ENCODE peak calls at places on chromosome 3, in seven cellular contexts. One of them, this sample, is unnamed.

GRCh38 chr3:18112976-18113766 is 312.0 kb downstream of the SATB1 start:
- DNase-seq in CD8-positive, alpha-beta T cell: no peak
- DNase-seq in GM23338: peak
- DNase-seq in heart right ventricle: no peak
- DNase-seq in transverse colon: no peak
- DNase-seq in mesendoderm: peak
- DNase-seq in skeletal muscle cell: no peak
- DNase-seq in this sample: no peak

GRCh38 chr3:87733671-87734367 is 325.0 kb downstream of the CGGBP1 start:
- DNase-seq in mesendoderm: peak
- DNase-seq in heart right ventricle: no peak
- DNase-seq in GM23338: peak
- DNase-seq in skeletal muscle cell: no peak
- DNase-seq in transverse colon: peak
- DNase-seq in CD8-positive, alpha-beta T cell: no peak
- DNase-seq in this sample: no peak

GRCh38 chr3:189204467-189204866 is 32.7 kb downstream of the TPRG1 start:
- DNase-seq in CD8-positive, alpha-beta T cell: no peak
- DNase-seq in GM23338: no peak
- DNase-seq in mesendoderm: peak
- DNase-seq in skeletal muscle cell: no peak
- DNase-seq in heart right ventricle: no peak
- DNase-seq in transverse colon: no peak
- DNase-seq in this sample: peak

GRCh38 chr3:178236555-178237277 is 299.5 kb upstream of the KCNMB2 start:
- DNase-seq in heart right ventricle: no peak
- DNase-seq in mesendoderm: no peak
- DNase-seq in transverse colon: no peak
- DNase-seq in skeletal muscle cell: peak
- DNase-seq in CD8-positive, alpha-beta T cell: no peak
- DNase-seq in GM23338: no peak
- DNase-seq in this sample: no peak

GRCh38 chr3:105066106-105066839 is 300.4 kb upstream of the ALCAM start:
- DNase-seq in mesendoderm: no peak
- DNase-seq in GM23338: no peak
- DNase-seq in heart right ventricle: no peak
- DNase-seq in CD8-positive, alpha-beta T cell: no peak
- DNase-seq in skeletal muscle cell: peak
- DNase-seq in transverse colon: no peak
- DNase-seq in this sample: no peak

GRCh38 chr3:30233924-30234666 is 372.3 kb upstream of the TGFBR2 start:
- DNase-seq in heart right ventricle: no peak
- DNase-seq in mesendoderm: no peak
- DNase-seq in transverse colon: no peak
- DNase-seq in GM23338: no peak
- DNase-seq in skeletal muscle cell: no peak
- DNase-seq in CD8-positive, alpha-beta T cell: no peak
- DNase-seq in this sample: no peak

GRCh38 chr3:134074001-134074789 is 44.5 kb upstream of the SLCO2A1 start:
- DNase-seq in transverse colon: no peak
- DNase-seq in CD8-positive, alpha-beta T cell: no peak
- DNase-seq in heart right ventricle: no peak
- DNase-seq in mesendoderm: no peak
- DNase-seq in GM23338: no peak
- DNase-seq in skeletal muscle cell: no peak
- DNase-seq in this sample: no peak

GRCh38 chr3:49165771-49166751 is at the start of gene CCDC71:
- DNase-seq in transverse colon: peak
- DNase-seq in mesendoderm: peak
- DNase-seq in skeletal muscle cell: no peak
- DNase-seq in CD8-positive, alpha-beta T cell: peak
- DNase-seq in GM23338: peak
- DNase-seq in heart right ventricle: peak
- DNase-seq in this sample: peak

GRCh38 chr3:126316515-126316939 is 40.7 kb downstream of the KLF15 start:
- DNase-seq in GM23338: no peak
- DNase-seq in mesendoderm: no peak
- DNase-seq in skeletal muscle cell: no peak
- DNase-seq in transverse colon: no peak
- DNase-seq in CD8-positive, alpha-beta T cell: no peak
- DNase-seq in heart right ventricle: no peak
- DNase-seq in this sample: no peak

GRCh38 chr3:185979721-185980121 is 41.9 kb upstream of the TRA2B start:
- DNase-seq in GM23338: peak
- DNase-seq in mesendoderm: peak
- DNase-seq in CD8-positive, alpha-beta T cell: no peak
- DNase-seq in transverse colon: no peak
- DNase-seq in skeletal muscle cell: no peak
- DNase-seq in heart right ventricle: no peak
- DNase-seq in this sample: no peak

GRCh38 chr3:12961007-12961725 is 112.1 kb downstream of the IQSEC1 start:
- DNase-seq in skeletal muscle cell: no peak
- DNase-seq in transverse colon: no peak
- DNase-seq in CD8-positive, alpha-beta T cell: no peak
- DNase-seq in heart right ventricle: no peak
- DNase-seq in mesendoderm: peak
- DNase-seq in GM23338: no peak
- DNase-seq in this sample: no peak

GRCh38 chr3:171309906-171310359 is 150.3 kb downstream of the TNIK start:
- DNase-seq in transverse colon: no peak
- DNase-seq in mesendoderm: peak
- DNase-seq in GM23338: no peak
- DNase-seq in CD8-positive, alpha-beta T cell: no peak
- DNase-seq in heart right ventricle: no peak
- DNase-seq in skeletal muscle cell: no peak
- DNase-seq in this sample: peak

GRCh38 chr3:117628896-117629295 is 919.3 kb downstream of the TUSC7 start:
- DNase-seq in transverse colon: no peak
- DNase-seq in CD8-positive, alpha-beta T cell: no peak
- DNase-seq in GM23338: no peak
- DNase-seq in heart right ventricle: peak
- DNase-seq in mesendoderm: no peak
- DNase-seq in skeletal muscle cell: peak
- DNase-seq in this sample: peak

GRCh38 chr3:16788440-16789057 is 96.2 kb upstream of the PLCL2 start:
- DNase-seq in heart right ventricle: no peak
- DNase-seq in GM23338: no peak
- DNase-seq in skeletal muscle cell: no peak
- DNase-seq in mesendoderm: peak
- DNase-seq in transverse colon: no peak
- DNase-seq in CD8-positive, alpha-beta T cell: no peak
- DNase-seq in this sample: no peak

GRCh38 chr3:125651246-125651645 is 55.9 kb upstream of the OSBPL11 start:
- DNase-seq in mesendoderm: peak
- DNase-seq in CD8-positive, alpha-beta T cell: no peak
- DNase-seq in skeletal muscle cell: no peak
- DNase-seq in GM23338: peak
- DNase-seq in transverse colon: no peak
- DNase-seq in heart right ventricle: no peak
- DNase-seq in this sample: peak

GRCh38 chr3:66485291-66485968 is 15.4 kb downstream of the LRIG1 start:
- DNase-seq in GM23338: no peak
- DNase-seq in mesendoderm: no peak
- DNase-seq in CD8-positive, alpha-beta T cell: no peak
- DNase-seq in skeletal muscle cell: no peak
- DNase-seq in heart right ventricle: no peak
- DNase-seq in transverse colon: no peak
- DNase-seq in this sample: peak

GRCh38 chr3:140736863-140737460 is 59.1 kb downstream of the TRIM42 start:
- DNase-seq in transverse colon: peak
- DNase-seq in GM23338: peak
- DNase-seq in skeletal muscle cell: peak
- DNase-seq in mesendoderm: peak
- DNase-seq in heart right ventricle: peak
- DNase-seq in CD8-positive, alpha-beta T cell: no peak
- DNase-seq in this sample: no peak

GRCh38 chr3:30007668-30008067 is 598.7 kb upstream of the TGFBR2 start:
- DNase-seq in CD8-positive, alpha-beta T cell: no peak
- DNase-seq in skeletal muscle cell: no peak
- DNase-seq in heart right ventricle: no peak
- DNase-seq in mesendoderm: peak
- DNase-seq in GM23338: no peak
- DNase-seq in transverse colon: no peak
- DNase-seq in this sample: no peak

GRCh38 chr3:133268772-133269171 is 131.1 kb upstream of the BFSP2 start:
- DNase-seq in transverse colon: no peak
- DNase-seq in CD8-positive, alpha-beta T cell: no peak
- DNase-seq in GM23338: no peak
- DNase-seq in skeletal muscle cell: no peak
- DNase-seq in mesendoderm: no peak
- DNase-seq in heart right ventricle: no peak
- DNase-seq in this sample: no peak

DNA sequence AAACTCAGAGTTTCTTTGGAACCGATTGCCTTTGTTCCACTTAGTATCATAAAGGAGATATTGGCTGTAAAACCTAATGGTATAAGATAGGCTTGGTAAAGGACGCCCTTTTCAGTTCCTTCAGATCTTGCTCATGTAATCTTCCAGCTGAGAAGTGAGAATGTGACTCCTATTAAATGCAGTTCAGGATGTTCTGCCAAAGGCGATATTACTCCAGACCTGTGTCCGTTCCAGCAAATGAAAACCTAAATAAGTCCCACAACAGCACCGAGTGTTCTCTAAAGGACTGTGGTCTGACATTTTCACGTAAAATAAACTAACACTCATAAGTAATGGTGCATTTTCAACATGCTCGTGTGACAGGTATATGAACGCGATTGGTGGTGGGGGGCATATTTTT is 276.2 kb downstream of the FEZF2 start:
- DNase-seq in mesendoderm: no peak
- DNase-seq in heart right ventricle: peak
- DNase-seq in CD8-positive, alpha-beta T cell: no peak
- DNase-seq in transverse colon: no peak
- DNase-seq in GM23338: no peak
- DNase-seq in skeletal muscle cell: peak
- DNase-seq in this sample: no peak
- H3K4me3 ChIP-seq in mesendoderm: no peak
- H3K4me3 ChIP-seq in heart right ventricle: no peak
- H3K4me3 ChIP-seq in CD8-positive, alpha-beta T cell: no peak
- H3K4me3 ChIP-seq in transverse colon: no peak
- H3K4me3 ChIP-seq in GM23338: no peak
- H3K4me3 ChIP-seq in skeletal muscle cell: no peak
- H3K4me3 ChIP-seq in this sample: no peak

GRCh38 chr3:14298991-14299555 is 103.3 kb upstream of the SLC6A6 start:
- DNase-seq in skeletal muscle cell: no peak
- DNase-seq in transverse colon: no peak
- DNase-seq in mesendoderm: no peak
- DNase-seq in GM23338: no peak
- DNase-seq in heart right ventricle: no peak
- DNase-seq in CD8-positive, alpha-beta T cell: no peak
- DNase-seq in this sample: no peak

GRCh38 chr3:14296352-14296751 is 106.1 kb upstream of the SLC6A6 start:
- DNase-seq in CD8-positive, alpha-beta T cell: no peak
- DNase-seq in heart right ventricle: no peak
- DNase-seq in mesendoderm: no peak
- DNase-seq in skeletal muscle cell: no peak
- DNase-seq in GM23338: no peak
- DNase-seq in transverse colon: no peak
- DNase-seq in this sample: no peak

GRCh38 chr3:14298442-14298841 is 104.0 kb upstream of the SLC6A6 start:
- DNase-seq in heart right ventricle: no peak
- DNase-seq in transverse colon: no peak
- DNase-seq in mesendoderm: no peak
- DNase-seq in skeletal muscle cell: no peak
- DNase-seq in CD8-positive, alpha-beta T cell: no peak
- DNase-seq in GM23338: no peak
- DNase-seq in this sample: no peak

GRCh38 chr3:14297305-14297704 is 105.1 kb upstream of the SLC6A6 start:
- DNase-seq in GM23338: no peak
- DNase-seq in skeletal muscle cell: no peak
- DNase-seq in transverse colon: no peak
- DNase-seq in heart right ventricle: no peak
- DNase-seq in CD8-positive, alpha-beta T cell: no peak
- DNase-seq in mesendoderm: peak
- DNase-seq in this sample: no peak

DNA sequence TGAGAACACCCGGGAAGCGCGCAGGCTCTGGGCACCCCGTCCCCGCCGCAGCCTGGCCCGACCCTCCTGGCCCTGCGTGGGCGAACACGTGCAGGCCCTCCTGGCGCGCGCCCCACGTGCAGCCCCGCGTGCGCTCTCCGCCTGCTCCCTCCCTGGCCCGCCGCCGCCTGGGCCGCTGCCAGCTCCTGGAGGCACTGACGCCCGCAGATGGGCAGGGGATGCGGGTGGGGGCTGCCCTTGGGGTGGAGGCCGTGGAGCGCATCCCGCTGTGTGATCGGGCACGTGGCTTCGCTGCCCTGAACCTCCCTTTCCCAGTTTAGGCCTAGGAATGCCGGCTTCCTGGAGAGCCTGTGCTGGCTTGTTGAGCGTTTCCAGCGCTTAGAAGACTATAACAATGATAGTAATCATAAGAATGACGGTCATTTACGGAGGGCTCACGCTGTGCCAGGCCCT is 104.6 kb upstream of the SLC6A6 start:
- DNase-seq in GM23338: peak
- DNase-seq in mesendoderm: peak
- DNase-seq in skeletal muscle cell: no peak
- DNase-seq in CD8-positive, alpha-beta T cell: no peak
- DNase-seq in heart right ventricle: peak
- DNase-seq in transverse colon: peak
- DNase-seq in this sample: no peak
- H3K4me3 ChIP-seq in GM23338: no peak
- H3K4me3 ChIP-seq in mesendoderm: no peak
- H3K4me3 ChIP-seq in skeletal muscle cell: no peak
- H3K4me3 ChIP-seq in CD8-positive, alpha-beta T cell: no peak
- H3K4me3 ChIP-seq in heart right ventricle: no peak
- H3K4me3 ChIP-seq in transverse colon: no peak
- H3K4me3 ChIP-seq in this sample: no peak

DNA sequence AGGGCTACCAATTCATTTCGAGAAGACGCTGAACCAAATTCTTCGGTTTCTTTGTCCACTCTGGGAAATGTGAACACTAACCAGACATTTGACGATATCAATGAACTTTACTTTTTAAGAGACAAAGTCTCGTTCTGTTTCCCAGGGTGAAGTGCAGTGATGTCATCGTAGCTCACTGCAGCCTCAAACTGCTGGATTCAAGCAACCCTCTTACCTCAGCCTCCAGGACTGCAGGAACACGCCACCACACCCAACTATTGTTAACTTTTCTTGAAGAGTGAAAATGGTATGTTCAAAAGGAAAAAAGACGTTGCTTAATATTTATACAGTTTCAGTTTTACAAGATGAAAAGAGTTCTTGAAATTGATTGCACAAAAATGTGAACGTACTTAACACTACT is 30.6 kb downstream of the MB21D2 start:
- DNase-seq in mesendoderm: peak
- DNase-seq in GM23338: no peak
- DNase-seq in skeletal muscle cell: no peak
- DNase-seq in transverse colon: no peak
- DNase-seq in heart right ventricle: no peak
- DNase-seq in CD8-positive, alpha-beta T cell: no peak
- DNase-seq in this sample: no peak
- H3K4me3 ChIP-seq in mesendoderm: no peak
- H3K4me3 ChIP-seq in GM23338: no peak
- H3K4me3 ChIP-seq in skeletal muscle cell: no peak
- H3K4me3 ChIP-seq in transverse colon: no peak
- H3K4me3 ChIP-seq in heart right ventricle: no peak
- H3K4me3 ChIP-seq in CD8-positive, alpha-beta T cell: no peak
- H3K4me3 ChIP-seq in this sample: no peak

DNA sequence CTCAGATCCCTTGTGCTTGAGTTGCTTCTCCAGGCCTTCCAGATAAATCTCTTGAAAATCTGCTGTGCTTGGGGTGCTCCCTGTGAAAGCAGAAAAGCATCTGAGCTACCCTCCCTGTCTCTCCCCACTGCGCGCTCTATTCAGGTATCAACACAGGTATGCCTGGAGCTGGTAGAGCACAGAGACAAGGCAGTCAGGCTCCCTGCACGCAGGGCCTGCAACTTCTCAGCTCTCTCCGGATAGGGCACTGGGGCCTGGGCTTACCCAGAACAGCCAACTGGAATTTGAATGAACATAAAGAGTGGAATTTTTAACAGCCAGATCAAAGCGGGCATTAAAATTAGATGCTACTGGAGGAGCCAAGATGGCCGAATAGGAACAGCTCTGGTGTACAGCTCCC is 183.6 kb downstream of the XXYLT1 start:
- DNase-seq in skeletal muscle cell: no peak
- DNase-seq in transverse colon: no peak
- DNase-seq in heart right ventricle: no peak
- DNase-seq in mesendoderm: peak
- DNase-seq in GM23338: peak
- DNase-seq in CD8-positive, alpha-beta T cell: no peak
- DNase-seq in this sample: no peak
- H3K4me3 ChIP-seq in skeletal muscle cell: no peak
- H3K4me3 ChIP-seq in transverse colon: peak
- H3K4me3 ChIP-seq in heart right ventricle: peak
- H3K4me3 ChIP-seq in mesendoderm: no peak
- H3K4me3 ChIP-seq in GM23338: peak
- H3K4me3 ChIP-seq in CD8-positive, alpha-beta T cell: no peak
- H3K4me3 ChIP-seq in this sample: no peak